ENCODE peak calls at places on chromosomes 7 and 10, in six cellular contexts. One of them, this sample, is unnamed.
A peak's percentile ranks its signal among the peaks of the same experiment; 100 is the strongest.

GRCh38 chr7:41425926-41426325 is 277.0 kb downstream of the INHBA start:
- DNase-seq in A549: no peak
- DNase-seq in left lobe of liver: no peak
- DNase-seq in AG04450: peak; percentile 57
- DNase-seq in aorta: no peak
- DNase-seq in neuronal stem cell: no peak
- DNase-seq in this sample: no peak

GRCh38 chr10:102643346-102644065 is 773 bp upstream of the TRIM8 start:
- DNase-seq in A549: peak; percentile 78
- DNase-seq in left lobe of liver: peak; percentile 74
- DNase-seq in AG04450: no peak
- DNase-seq in aorta: peak; percentile 81
- DNase-seq in neuronal stem cell: peak; percentile 65
- DNase-seq in this sample: peak; percentile 69

GRCh38 chr10:16843252-16843870 is 26.1 kb upstream of the RSU1 start:
- DNase-seq in A549: peak; percentile 72
- DNase-seq in left lobe of liver: no peak
- DNase-seq in AG04450: peak; percentile 52
- DNase-seq in aorta: no peak
- DNase-seq in neuronal stem cell: peak; percentile 42
- DNase-seq in this sample: no peak

GRCh38 chr10:74145133-74145532 is 5.5 kb downstream of the AP3M1 start:
- DNase-seq in A549: no peak
- DNase-seq in left lobe of liver: no peak
- DNase-seq in AG04450: peak; percentile 56
- DNase-seq in aorta: no peak
- DNase-seq in neuronal stem cell: no peak
- DNase-seq in this sample: no peak

GRCh38 chr7:157073949-157074624 is 63.6 kb upstream of the MNX1 start:
- DNase-seq in A549: no peak
- DNase-seq in left lobe of liver: no peak
- DNase-seq in AG04450: no peak
- DNase-seq in aorta: no peak
- DNase-seq in neuronal stem cell: no peak
- DNase-seq in this sample: no peak

GRCh38 chr7:107643407-107643806 is 17.2 kb upstream of the SLC26A4 start:
- DNase-seq in A549: no peak
- DNase-seq in left lobe of liver: no peak
- DNase-seq in AG04450: no peak
- DNase-seq in aorta: no peak
- DNase-seq in neuronal stem cell: no peak
- DNase-seq in this sample: no peak

GRCh38 chr10:117163061-117163953 is 25.2 kb upstream of the VAX1 start:
- DNase-seq in A549: peak; percentile 31
- DNase-seq in left lobe of liver: no peak
- DNase-seq in AG04450: no peak
- DNase-seq in aorta: no peak
- DNase-seq in neuronal stem cell: peak; percentile 67
- DNase-seq in this sample: peak; percentile 47

GRCh38 chr10:70850097-70850496 is 34.3 kb downstream of the SGPL1 start:
- DNase-seq in A549: no peak
- DNase-seq in left lobe of liver: no peak
- DNase-seq in AG04450: no peak
- DNase-seq in aorta: peak; percentile 48
- DNase-seq in neuronal stem cell: no peak
- DNase-seq in this sample: no peak

GRCh38 chr7:76047305-76047810 is 442 bp downstream of the STYXL1 start:
- DNase-seq in A549: no peak
- DNase-seq in left lobe of liver: no peak
- DNase-seq in AG04450: no peak
- DNase-seq in aorta: no peak
- DNase-seq in neuronal stem cell: no peak
- DNase-seq in this sample: no peak

GRCh38 chr7:1197997-1198632 is 34.6 kb upstream of the UNCX start:
- DNase-seq in A549: peak; percentile 31
- DNase-seq in left lobe of liver: no peak
- DNase-seq in AG04450: peak; percentile 79
- DNase-seq in aorta: no peak
- DNase-seq in neuronal stem cell: no peak
- DNase-seq in this sample: no peak

GRCh38 chr7:91089382-91089963 is 174.8 kb upstream of the FZD1 start:
- DNase-seq in A549: peak; percentile 24
- DNase-seq in left lobe of liver: no peak
- DNase-seq in AG04450: no peak
- DNase-seq in aorta: no peak
- DNase-seq in neuronal stem cell: peak; percentile 20
- DNase-seq in this sample: no peak

GRCh38 chr7:108335264-108335918 is 120.8 kb downstream of the NRCAM start:
- DNase-seq in A549: peak; percentile 28
- DNase-seq in left lobe of liver: no peak
- DNase-seq in AG04450: no peak
- DNase-seq in aorta: no peak
- DNase-seq in neuronal stem cell: no peak
- DNase-seq in this sample: peak; percentile 21

GRCh38 chr7:379456-380225 is 89.7 kb downstream of the FOXL3 start:
- DNase-seq in A549: no peak
- DNase-seq in left lobe of liver: peak; percentile 40
- DNase-seq in AG04450: no peak
- DNase-seq in aorta: peak; percentile 46
- DNase-seq in neuronal stem cell: no peak
- DNase-seq in this sample: no peak

GRCh38 chr10:78804356-78805032 is 264.3 kb upstream of the ZMIZ1 start:
- DNase-seq in A549: no peak
- DNase-seq in left lobe of liver: no peak
- DNase-seq in AG04450: no peak
- DNase-seq in aorta: no peak
- DNase-seq in neuronal stem cell: no peak
- DNase-seq in this sample: no peak

GRCh38 chr7:142808802-142809583 is 38.2 kb downstream of the PRSS2 start:
- DNase-seq in A549: no peak
- DNase-seq in left lobe of liver: no peak
- DNase-seq in AG04450: no peak
- DNase-seq in aorta: peak; percentile 65
- DNase-seq in neuronal stem cell: no peak
- DNase-seq in this sample: no peak

GRCh38 chr10:78543749-78544446 is 510.2 kb downstream of the RPS24 start:
- DNase-seq in A549: no peak
- DNase-seq in left lobe of liver: no peak
- DNase-seq in AG04450: peak; percentile 85
- DNase-seq in aorta: peak; percentile 89
- DNase-seq in neuronal stem cell: no peak
- DNase-seq in this sample: peak; percentile 28

GRCh38 chr10:75038335-75038734 is 73.1 kb upstream of the SAMD8 start:
- DNase-seq in A549: no peak
- DNase-seq in left lobe of liver: peak; percentile 19
- DNase-seq in AG04450: peak; percentile 20
- DNase-seq in aorta: peak; percentile 61
- DNase-seq in neuronal stem cell: no peak
- DNase-seq in this sample: no peak

GRCh38 chr7:43119371-43120069 is 7.1 kb downstream of the HECW1 start:
- DNase-seq in A549: no peak
- DNase-seq in left lobe of liver: no peak
- DNase-seq in AG04450: peak; percentile 53
- DNase-seq in aorta: no peak
- DNase-seq in neuronal stem cell: no peak
- DNase-seq in this sample: no peak

GRCh38 chr10:6036861-6037321 is 25.3 kb downstream of the IL2RA start:
- DNase-seq in A549: no peak
- DNase-seq in left lobe of liver: peak; percentile 28
- DNase-seq in AG04450: no peak
- DNase-seq in aorta: no peak
- DNase-seq in neuronal stem cell: no peak
- DNase-seq in this sample: no peak

GRCh38 chr7:55308186-55308929 is 56.8 kb upstream of the LANCL2 start:
- DNase-seq in A549: no peak
- DNase-seq in left lobe of liver: no peak
- DNase-seq in AG04450: no peak
- DNase-seq in aorta: no peak
- DNase-seq in neuronal stem cell: no peak
- DNase-seq in this sample: no peak

GRCh38 chr7:138745189-138745588 is 44.0 kb upstream of the SVOPL start:
- DNase-seq in A549: no peak
- DNase-seq in left lobe of liver: no peak
- DNase-seq in AG04450: no peak
- DNase-seq in aorta: no peak
- DNase-seq in neuronal stem cell: no peak
- DNase-seq in this sample: no peak

GRCh38 chr7:69880848-69881247 is 282.6 kb downstream of the AUTS2 start:
- DNase-seq in A549: no peak
- DNase-seq in left lobe of liver: no peak
- DNase-seq in AG04450: no peak
- DNase-seq in aorta: no peak
- DNase-seq in neuronal stem cell: no peak
- DNase-seq in this sample: no peak

GRCh38 chr10:89640242-89640641 is 4.8 kb downstream of the PANK1 start:
- DNase-seq in A549: no peak
- DNase-seq in left lobe of liver: no peak
- DNase-seq in AG04450: no peak
- DNase-seq in aorta: no peak
- DNase-seq in neuronal stem cell: no peak
- DNase-seq in this sample: no peak

GRCh38 chr10:17835688-17836087 is 26.5 kb downstream of the MRC1 start:
- DNase-seq in A549: peak; percentile 85
- DNase-seq in left lobe of liver: no peak
- DNase-seq in AG04450: peak; percentile 58
- DNase-seq in aorta: no peak
- DNase-seq in neuronal stem cell: no peak
- DNase-seq in this sample: no peak

GRCh38 chr7:87886875-87887274 is 10.6 kb downstream of the DBF4 start:
- DNase-seq in A549: peak; percentile 41
- DNase-seq in left lobe of liver: no peak
- DNase-seq in AG04450: peak; percentile 11
- DNase-seq in aorta: no peak
- DNase-seq in neuronal stem cell: no peak
- DNase-seq in this sample: no peak

GRCh38 chr10:99917963-99918825 is 91.6 kb downstream of the DNMBP start:
- DNase-seq in A549: peak; percentile 56
- DNase-seq in left lobe of liver: peak; percentile 52
- DNase-seq in AG04450: no peak
- DNase-seq in aorta: peak; percentile 51
- DNase-seq in neuronal stem cell: peak; percentile 67
- DNase-seq in this sample: peak; percentile 4

GRCh38 chr10:12051241-12051640 is 8.6 kb upstream of the UPF2 start:
- DNase-seq in A549: no peak
- DNase-seq in left lobe of liver: no peak
- DNase-seq in AG04450: no peak
- DNase-seq in aorta: no peak
- DNase-seq in neuronal stem cell: no peak
- DNase-seq in this sample: no peak

GRCh38 chr10:4883079-4883739 is 57.2 kb downstream of the AKR1E2 start:
- DNase-seq in A549: peak; percentile 26
- DNase-seq in left lobe of liver: no peak
- DNase-seq in AG04450: peak; percentile 48
- DNase-seq in aorta: no peak
- DNase-seq in neuronal stem cell: no peak
- DNase-seq in this sample: no peak

GRCh38 chr7:37414352-37414983 is 34.2 kb downstream of the ELMO1 start:
- DNase-seq in A549: peak; percentile 19
- DNase-seq in left lobe of liver: peak; percentile 88
- DNase-seq in AG04450: no peak
- DNase-seq in aorta: no peak
- DNase-seq in neuronal stem cell: no peak
- DNase-seq in this sample: no peak

GRCh38 chr10:123309740-123310139 is 155.5 kb downstream of the BUB3 start:
- DNase-seq in A549: no peak
- DNase-seq in left lobe of liver: no peak
- DNase-seq in AG04450: no peak
- DNase-seq in aorta: no peak
- DNase-seq in neuronal stem cell: no peak
- DNase-seq in this sample: no peak

GRCh38 chr7:50502947-50503346 is 52.8 kb upstream of the FIGNL1 start:
- DNase-seq in A549: no peak
- DNase-seq in left lobe of liver: no peak
- DNase-seq in AG04450: no peak
- DNase-seq in aorta: no peak
- DNase-seq in neuronal stem cell: no peak
- DNase-seq in this sample: no peak

GRCh38 chr10:7279303-7279702 is 131.5 kb downstream of the SFMBT2 start:
- DNase-seq in A549: no peak
- DNase-seq in left lobe of liver: no peak
- DNase-seq in AG04450: no peak
- DNase-seq in aorta: no peak
- DNase-seq in neuronal stem cell: no peak
- DNase-seq in this sample: no peak

GRCh38 chr7:80954181-80954580 is 35.3 kb upstream of the SEMA3C start:
- DNase-seq in A549: no peak
- DNase-seq in left lobe of liver: no peak
- DNase-seq in AG04450: no peak
- DNase-seq in aorta: no peak
- DNase-seq in neuronal stem cell: no peak
- DNase-seq in this sample: no peak

This sample was measured in hypothalamus.